ENCODE peak calls at places on chromosomes 4 and X, in seven cellular contexts. G is kidney tubule cell; Z is stimulated activated naive CD8-positive, alpha-beta T cell treated with anti-CD3 and anti-CD28 coated beads, Interleukin-15, amount 100 ng/mL, for 72 hours; H is germinal center; I is activated CD4-positive, CD25-positive, alpha-beta regulatory T cell; R is mucosa of descending colon; U is RKO. T is an unnamed sample.

GRCh38 chrX:77779695-77780094 is 6.3 kb downstream of the ATRX start:
- DNase-seq in H (no peak), Z (no peak), U (no peak), G (no peak), R (no peak), I (no peak), T (no peak)

GRCh38 chr4:114673306-114673705 is 74.7 kb downstream of the UGT8 start:
- DNase-seq in G (peak; percentile 57), H (no peak), I (no peak), U (no peak), Z (no peak), R (no peak), T (no peak)

GRCh38 chrX:17687648-17688047 is 49.6 kb upstream of the SCML1 start:
- DNase-seq in H (no peak), I (no peak), R (no peak), U (no peak), Z (no peak), G (no peak), T (no peak)

GRCh38 chr4:152165851-152166250 is 370.0 kb downstream of the FBXW7 start:
- DNase-seq in U (no peak), G (no peak), Z (no peak), H (no peak), R (no peak), I (no peak), T (no peak)

GRCh38 chrX:81412428-81412827 is 210.5 kb downstream of the SH3BGRL start:
- DNase-seq in U (peak; percentile 3), R (no peak), H (no peak), I (no peak), G (no peak), Z (no peak), T (no peak)

GRCh38 chrX:53318766-53319353 is 37.5 kb upstream of the IQSEC2 start:
- DNase-seq in H (no peak), R (no peak), G (no peak), I (no peak), U (no peak), Z (no peak), T (no peak)

GRCh38 chrX:71184092-71184491 is 38.9 kb upstream of the GJB1 start:
- DNase-seq in R (no peak), U (no peak), G (no peak), H (no peak), I (no peak), Z (no peak), T (no peak)

GRCh38 chr4:19982556-19982955 is 269.1 kb upstream of the SLIT2 start:
- DNase-seq in Z (no peak), G (no peak), I (no peak), H (no peak), R (no peak), U (no peak), T (no peak)

GRCh38 chr4:64718091-64718490 is 308.8 kb upstream of the TECRL start:
- DNase-seq in U (peak; percentile 4), Z (no peak), I (no peak), R (no peak), G (peak; percentile 60), H (no peak), T (no peak)

GRCh38 chr4:152357206-152357605 is 178.7 kb downstream of the FBXW7 start:
- DNase-seq in G (peak; percentile 29), H (no peak), R (no peak), U (no peak), Z (no peak), I (no peak), T (peak; percentile 27)

GRCh38 chr4:30802622-30803323 is 82.6 kb downstream of the PCDH7 start:
- DNase-seq in R (no peak), H (no peak), Z (no peak), G (no peak), U (no peak), I (no peak), T (no peak)

GRCh38 chrX:103356897-103357296 is 591 bp downstream of the TCEAL9 start:
- DNase-seq in Z (no peak), I (no peak), G (no peak), R (peak; percentile 56), H (no peak), U (peak; percentile 21), T (peak; percentile 36)

GRCh38 chrX:97751016-97751415 is 867.3 kb downstream of the RPA4 start:
- DNase-seq in H (no peak), G (no peak), R (no peak), U (no peak), I (no peak), Z (no peak), T (no peak)

GRCh38 chrX:40809210-40809609 is 73.9 kb upstream of the MED14 start:
- DNase-seq in R (no peak), Z (no peak), U (peak; percentile 32), G (peak; percentile 27), I (no peak), H (no peak), T (no peak)

GRCh38 chr4:3871881-3872833 is 106.0 kb downstream of the ADRA2C start:
- DNase-seq in G (no peak), R (no peak), H (no peak), I (no peak), U (no peak), Z (no peak), T (no peak)

GRCh38 chr4:26624042-26624441 is 40.2 kb downstream of the TBC1D19 start:
- DNase-seq in R (no peak), Z (no peak), H (no peak), I (no peak), G (no peak), U (no peak), T (no peak)

GRCh38 chr4:3512279-3512678 is 19.9 kb downstream of the LRPAP1 start:
- DNase-seq in H (no peak), Z (no peak), I (no peak), G (no peak), U (no peak), R (no peak), T (peak; percentile 61)

GRCh38 chr4:151202381-151202780 is 74.6 kb upstream of the PRSS48 start:
- DNase-seq in Z (no peak), U (no peak), G (no peak), H (no peak), R (no peak), I (no peak), T (no peak)

GRCh38 chr4:93718233-93718632 is 110.3 kb upstream of the ATOH1 start:
- DNase-seq in U (no peak), R (no peak), H (no peak), I (no peak), Z (no peak), G (no peak), T (no peak)

GRCh38 chr4:138869631-138870030 is 145.9 kb upstream of the NOCT start:
- DNase-seq in G (no peak), H (no peak), Z (no peak), R (no peak), U (no peak), I (no peak), T (peak; percentile 63)

GRCh38 chr4:9983211-9983610 is 38.1 kb downstream of the SLC2A9 start:
- DNase-seq in I (no peak), R (no peak), H (no peak), U (no peak), G (no peak), Z (no peak), T (no peak)

GRCh38 chr4:95165926-95166524 is 382.7 kb downstream of the UNC5C start:
- DNase-seq in R (no peak), G (peak; percentile 75), U (peak; percentile 78), H (peak; percentile 30), Z (peak; percentile 27), I (no peak), T (no peak)

GRCh38 chr4:8192748-8193738 is 6.0 kb upstream of the SH3TC1 start:
- DNase-seq in R (peak; percentile 71), Z (no peak), U (peak; percentile 45), H (peak; percentile 79), I (no peak), G (peak; percentile 64), T (no peak)

GRCh38 chr4:109703664-109704351 is 563 bp upstream of the CASP6 start:
- DNase-seq in G (peak; percentile 20), H (no peak), R (no peak), U (peak; percentile 37), Z (no peak), I (no peak), T (no peak)

GRCh38 chrX:46386511-46386910 is 158.7 kb downstream of the ZNF674 start:
- DNase-seq in G (no peak), U (peak; percentile 35), I (no peak), Z (no peak), R (no peak), H (no peak), T (no peak)

GRCh38 chrX:76893930-76894329 is 466.4 kb downstream of the MAGEE1 start:
- DNase-seq in H (no peak), I (no peak), R (no peak), G (no peak), U (peak; percentile 2), Z (no peak), T (no peak)

GRCh38 chrX:12771445-12772069 is 19.7 kb upstream of the PRPS2 start:
- DNase-seq in G (peak; percentile 45), U (no peak), Z (peak; percentile 74), H (peak; percentile 62), I (peak; percentile 30), R (peak; percentile 77), T (peak; percentile 63)

GRCh38 chr4:71870456-71870855 is 86.6 kb upstream of the GC start:
- DNase-seq in H (no peak), G (no peak), U (no peak), R (no peak), I (no peak), Z (no peak), T (no peak)

GRCh38 chr4:24560770-24561415 is 23.5 kb downstream of the DHX15 start:
- DNase-seq in R (no peak), U (no peak), I (no peak), Z (no peak), H (no peak), G (no peak), T (no peak)

GRCh38 chr4:127809173-127809800 is 27.2 kb downstream of the HSPA4L start:
- DNase-seq in Z (no peak), R (no peak), G (no peak), I (no peak), H (no peak), U (peak; percentile 16), T (no peak)

GRCh38 chr4:48178931-48179330 is 44.9 kb upstream of the TXK start:
- DNase-seq in H (no peak), R (no peak), Z (no peak), I (no peak), U (no peak), G (no peak), T (no peak)

GRCh38 chr4:86092684-86093083 is 267.2 kb downstream of the MAPK10 start:
- DNase-seq in I (no peak), U (peak; percentile 56), G (peak; percentile 65), R (no peak), H (no peak), Z (no peak), T (no peak)

GRCh38 chr4:16582526-16582925 is 315.9 kb downstream of the LDB2 start:
- DNase-seq in I (no peak), Z (no peak), H (no peak), U (no peak), R (no peak), G (no peak), T (no peak)

GRCh38 chr4:170667814-170668213 is 578.1 kb upstream of the AADAT start:
- DNase-seq in U (no peak), G (no peak), Z (no peak), R (no peak), H (no peak), I (no peak), T (no peak)

GRCh38 chrX:40012800-40013682 is 84.7 kb downstream of the BCOR start:
- DNase-seq in H (no peak), G (peak; percentile 47), I (no peak), U (peak; percentile 78), Z (peak; percentile 52), R (peak; percentile 90), T (peak; percentile 78)

GRCh38 chr4:25970241-25970675 is 56.2 kb downstream of the SMIM20 start:
- DNase-seq in H (peak; percentile 62), Z (no peak), R (no peak), I (no peak), G (peak; percentile 96), U (no peak), T (peak; percentile 63)

GRCh38 chr4:15488658-15489470 is 19.2 kb downstream of the CC2D2A start:
- DNase-seq in Z (no peak), I (no peak), R (no peak), G (no peak), H (no peak), U (no peak), T (no peak)

T was measured in left ventricle myocardium superior.